ENCODE peak calls at places on chromosomes 1 and 21, in five cellular contexts. One of them, this sample, is unnamed.

GRCh38 chr1:157966034-157966671 is 27.3 kb upstream of the KIRREL1 start:
- DNase-seq in fibroblast of mammary gland: peak; percentile 83
- DNase-seq in esophagus muscularis mucosa: no peak
- DNase-seq in kidney: peak; percentile 89
- DNase-seq in cardiac muscle cell: no peak
- DNase-seq in this sample: no peak

GRCh38 chr1:60583696-60584095 is 498.7 kb upstream of the NFIA start:
- DNase-seq in cardiac muscle cell: no peak
- DNase-seq in fibroblast of mammary gland: no peak
- DNase-seq in kidney: no peak
- DNase-seq in esophagus muscularis mucosa: no peak
- DNase-seq in this sample: no peak

GRCh38 chr1:191206808-191207207 is 729.1 kb upstream of the BRINP3 start:
- DNase-seq in fibroblast of mammary gland: no peak
- DNase-seq in kidney: no peak
- DNase-seq in cardiac muscle cell: no peak
- DNase-seq in esophagus muscularis mucosa: no peak
- DNase-seq in this sample: no peak

GRCh38 chr1:224357626-224358124 is 996 bp downstream of the CNIH4 start:
- DNase-seq in fibroblast of mammary gland: peak; percentile 81
- DNase-seq in esophagus muscularis mucosa: no peak
- DNase-seq in cardiac muscle cell: no peak
- DNase-seq in kidney: no peak
- DNase-seq in this sample: no peak

GRCh38 chr21:45228171-45228641 is 59.5 kb downstream of the POFUT2 start:
- DNase-seq in cardiac muscle cell: peak; percentile 14
- DNase-seq in fibroblast of mammary gland: peak; percentile 97
- DNase-seq in kidney: no peak
- DNase-seq in esophagus muscularis mucosa: no peak
- DNase-seq in this sample: no peak

GRCh38 chr1:161816201-161816600 is 50.1 kb downstream of the ATF6 start:
- DNase-seq in cardiac muscle cell: no peak
- DNase-seq in fibroblast of mammary gland: peak; percentile 62
- DNase-seq in kidney: no peak
- DNase-seq in esophagus muscularis mucosa: no peak
- DNase-seq in this sample: no peak

GRCh38 chr1:33377750-33378149 is 53.1 kb downstream of the PHC2 start:
- DNase-seq in esophagus muscularis mucosa: no peak
- DNase-seq in cardiac muscle cell: no peak
- DNase-seq in kidney: no peak
- DNase-seq in fibroblast of mammary gland: no peak
- DNase-seq in this sample: no peak

GRCh38 chr1:21050031-21050430 is 126.7 kb downstream of the EIF4G3 start:
- DNase-seq in cardiac muscle cell: no peak
- DNase-seq in fibroblast of mammary gland: peak; percentile 79
- DNase-seq in kidney: no peak
- DNase-seq in esophagus muscularis mucosa: no peak
- DNase-seq in this sample: no peak

GRCh38 chr1:173042806-173043205 is 7.9 kb downstream of the TNFSF18 start:
- DNase-seq in fibroblast of mammary gland: no peak
- DNase-seq in esophagus muscularis mucosa: no peak
- DNase-seq in kidney: no peak
- DNase-seq in cardiac muscle cell: no peak
- DNase-seq in this sample: no peak

GRCh38 chr1:36910886-36911540 is 123.3 kb downstream of the GRIK3 start:
- DNase-seq in cardiac muscle cell: no peak
- DNase-seq in fibroblast of mammary gland: no peak
- DNase-seq in esophagus muscularis mucosa: peak; percentile 64
- DNase-seq in kidney: no peak
- DNase-seq in this sample: no peak

GRCh38 chr1:10459185-10459584 is 9.4 kb downstream of the CORT start:
- DNase-seq in fibroblast of mammary gland: peak; percentile 79
- DNase-seq in esophagus muscularis mucosa: no peak
- DNase-seq in kidney: no peak
- DNase-seq in cardiac muscle cell: no peak
- DNase-seq in this sample: no peak

GRCh38 chr1:206568779-206569352 is 43.4 kb downstream of the EIF2D start:
- DNase-seq in esophagus muscularis mucosa: no peak
- DNase-seq in fibroblast of mammary gland: no peak
- DNase-seq in kidney: no peak
- DNase-seq in cardiac muscle cell: no peak
- DNase-seq in this sample: no peak

GRCh38 chr1:41789616-41790330 is 128.9 kb downstream of the HIVEP3 start:
- DNase-seq in fibroblast of mammary gland: no peak
- DNase-seq in kidney: no peak
- DNase-seq in cardiac muscle cell: no peak
- DNase-seq in esophagus muscularis mucosa: no peak
- DNase-seq in this sample: no peak

GRCh38 chr1:29685387-29685786 is 449.1 kb downstream of the PTPRU start:
- DNase-seq in fibroblast of mammary gland: no peak
- DNase-seq in cardiac muscle cell: no peak
- DNase-seq in esophagus muscularis mucosa: no peak
- DNase-seq in kidney: no peak
- DNase-seq in this sample: no peak

GRCh38 chr21:42614811-42615342 is 38.5 kb upstream of the PDE9A start:
- DNase-seq in fibroblast of mammary gland: peak; percentile 34
- DNase-seq in cardiac muscle cell: no peak
- DNase-seq in esophagus muscularis mucosa: no peak
- DNase-seq in kidney: peak; percentile 88
- DNase-seq in this sample: peak; percentile 67

GRCh38 chr1:227793079-227793947 is 22.2 kb upstream of the PRSS38 start:
- DNase-seq in esophagus muscularis mucosa: no peak
- DNase-seq in kidney: peak; percentile 63
- DNase-seq in fibroblast of mammary gland: no peak
- DNase-seq in cardiac muscle cell: no peak
- DNase-seq in this sample: no peak

GRCh38 chr1:34982820-34983376 is 2.2 kb downstream of the TMEM35B start:
- DNase-seq in esophagus muscularis mucosa: no peak
- DNase-seq in kidney: no peak
- DNase-seq in cardiac muscle cell: no peak
- DNase-seq in fibroblast of mammary gland: no peak
- DNase-seq in this sample: no peak

GRCh38 chr1:153363641-153364040 is 6.0 kb downstream of the S100A9 start:
- DNase-seq in kidney: no peak
- DNase-seq in fibroblast of mammary gland: no peak
- DNase-seq in esophagus muscularis mucosa: no peak
- DNase-seq in cardiac muscle cell: no peak
- DNase-seq in this sample: no peak

GRCh38 chr1:187624812-187625542 is 796.2 kb downstream of the PLA2G4A start:
- DNase-seq in cardiac muscle cell: no peak
- DNase-seq in fibroblast of mammary gland: peak; percentile 10
- DNase-seq in esophagus muscularis mucosa: no peak
- DNase-seq in kidney: no peak
- DNase-seq in this sample: no peak

GRCh38 chr1:155226188-155226909 is 17.9 kb downstream of the MTX1 start:
- DNase-seq in fibroblast of mammary gland: peak; percentile 66
- DNase-seq in cardiac muscle cell: peak; percentile 74
- DNase-seq in kidney: peak; percentile 90
- DNase-seq in esophagus muscularis mucosa: peak; percentile 97
- DNase-seq in this sample: peak; percentile 88

GRCh38 chr1:165828103-165828558 is 717 bp downstream of the UCK2 start:
- DNase-seq in cardiac muscle cell: peak; percentile 47
- DNase-seq in esophagus muscularis mucosa: no peak
- DNase-seq in kidney: peak; percentile 77
- DNase-seq in fibroblast of mammary gland: peak; percentile 29
- DNase-seq in this sample: peak; percentile 49

GRCh38 chr21:38392722-38393121 is 105.6 kb downstream of the ERG start:
- DNase-seq in fibroblast of mammary gland: no peak
- DNase-seq in esophagus muscularis mucosa: no peak
- DNase-seq in cardiac muscle cell: no peak
- DNase-seq in kidney: no peak
- DNase-seq in this sample: no peak

GRCh38 chr1:182754915-182755314 is 34.7 kb upstream of the NPL start:
- DNase-seq in fibroblast of mammary gland: no peak
- DNase-seq in esophagus muscularis mucosa: no peak
- DNase-seq in cardiac muscle cell: no peak
- DNase-seq in kidney: no peak
- DNase-seq in this sample: no peak

GRCh38 chr1:107480548-107480947 is 339.7 kb downstream of the NTNG1 start:
- DNase-seq in fibroblast of mammary gland: no peak
- DNase-seq in kidney: peak; percentile 64
- DNase-seq in cardiac muscle cell: no peak
- DNase-seq in esophagus muscularis mucosa: no peak
- DNase-seq in this sample: no peak

DNA sequence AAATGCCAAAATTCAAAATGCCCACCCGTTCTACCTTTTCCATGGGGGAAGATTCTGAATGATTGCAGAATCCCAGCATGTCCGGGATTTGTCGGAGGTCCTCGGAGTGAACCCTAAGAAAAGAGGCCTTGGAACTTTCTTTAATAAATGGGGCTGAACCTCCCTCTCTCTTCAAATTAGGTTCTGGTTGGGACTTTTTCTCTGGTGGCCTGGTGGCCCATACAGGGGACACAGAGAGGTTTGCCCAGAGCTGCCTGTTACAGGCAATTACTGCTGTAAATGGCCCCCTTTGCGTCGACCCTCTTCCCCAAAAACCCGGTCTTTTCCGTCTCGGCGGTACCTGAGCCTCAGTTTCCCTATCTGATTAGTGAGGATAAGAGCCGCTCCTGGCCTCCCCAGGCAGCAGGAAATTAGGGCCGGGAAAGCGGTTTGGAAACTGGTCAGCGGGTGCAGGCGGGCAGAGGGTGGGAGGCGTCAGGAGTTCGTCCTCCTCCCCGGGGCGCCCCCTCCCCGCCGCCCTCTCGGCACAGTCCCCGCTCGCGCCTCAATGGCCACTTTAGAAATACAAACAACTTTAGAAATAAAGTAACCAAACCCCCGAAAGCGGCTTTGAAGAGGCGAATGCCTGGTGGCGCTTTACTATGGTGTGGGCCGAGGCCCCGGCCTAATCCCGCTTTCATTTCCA is 15.6 kb downstream of the PAX7 start:
- DNase-seq in esophagus muscularis mucosa: no peak
- DNase-seq in cardiac muscle cell: no peak
- DNase-seq in fibroblast of mammary gland: no peak
- DNase-seq in kidney: no peak
- DNase-seq in this sample: no peak
- H3K4me3 ChIP-seq in esophagus muscularis mucosa: peak overlapping the region; percentile 27
- H3K4me3 ChIP-seq in cardiac muscle cell: peak overlapping the region; percentile 11
- H3K4me3 ChIP-seq in fibroblast of mammary gland: no peak overlapping the region
- H3K4me3 ChIP-seq in kidney: no peak overlapping the region
- H3K4me3 ChIP-seq in this sample: peak overlapping the region; percentile 31

GRCh38 chr1:99764439-99764838 is 2.0 kb downstream of the FRRS1 start:
- DNase-seq in fibroblast of mammary gland: no peak
- DNase-seq in esophagus muscularis mucosa: no peak
- DNase-seq in cardiac muscle cell: no peak
- DNase-seq in kidney: no peak
- DNase-seq in this sample: no peak
- H3K4me3 ChIP-seq in fibroblast of mammary gland: no peak overlapping the region
- H3K4me3 ChIP-seq in esophagus muscularis mucosa: no peak overlapping the region
- H3K4me3 ChIP-seq in cardiac muscle cell: no peak overlapping the region
- H3K4me3 ChIP-seq in kidney: no peak overlapping the region
- H3K4me3 ChIP-seq in this sample: no peak overlapping the region

GRCh38 chr1:180288894-180289293 is 58.8 kb downstream of the LHX4 start:
- DNase-seq in cardiac muscle cell: no peak
- DNase-seq in esophagus muscularis mucosa: no peak
- DNase-seq in fibroblast of mammary gland: no peak
- DNase-seq in kidney: no peak
- DNase-seq in this sample: no peak
- H3K4me3 ChIP-seq in cardiac muscle cell: no peak overlapping the region
- H3K4me3 ChIP-seq in esophagus muscularis mucosa: no peak overlapping the region
- H3K4me3 ChIP-seq in fibroblast of mammary gland: no peak overlapping the region
- H3K4me3 ChIP-seq in kidney: no peak overlapping the region
- H3K4me3 ChIP-seq in this sample: no peak overlapping the region

GRCh38 chr21:46625759-46626158 is 9.7 kb upstream of the PRMT2 start:
- DNase-seq in kidney: no peak
- DNase-seq in fibroblast of mammary gland: no peak
- DNase-seq in esophagus muscularis mucosa: no peak
- DNase-seq in cardiac muscle cell: no peak
- DNase-seq in this sample: no peak
- H3K4me3 ChIP-seq in kidney: no peak overlapping the region
- H3K4me3 ChIP-seq in fibroblast of mammary gland: no peak overlapping the region
- H3K4me3 ChIP-seq in esophagus muscularis mucosa: no peak overlapping the region
- H3K4me3 ChIP-seq in cardiac muscle cell: no peak overlapping the region
- H3K4me3 ChIP-seq in this sample: no peak overlapping the region

DNA sequence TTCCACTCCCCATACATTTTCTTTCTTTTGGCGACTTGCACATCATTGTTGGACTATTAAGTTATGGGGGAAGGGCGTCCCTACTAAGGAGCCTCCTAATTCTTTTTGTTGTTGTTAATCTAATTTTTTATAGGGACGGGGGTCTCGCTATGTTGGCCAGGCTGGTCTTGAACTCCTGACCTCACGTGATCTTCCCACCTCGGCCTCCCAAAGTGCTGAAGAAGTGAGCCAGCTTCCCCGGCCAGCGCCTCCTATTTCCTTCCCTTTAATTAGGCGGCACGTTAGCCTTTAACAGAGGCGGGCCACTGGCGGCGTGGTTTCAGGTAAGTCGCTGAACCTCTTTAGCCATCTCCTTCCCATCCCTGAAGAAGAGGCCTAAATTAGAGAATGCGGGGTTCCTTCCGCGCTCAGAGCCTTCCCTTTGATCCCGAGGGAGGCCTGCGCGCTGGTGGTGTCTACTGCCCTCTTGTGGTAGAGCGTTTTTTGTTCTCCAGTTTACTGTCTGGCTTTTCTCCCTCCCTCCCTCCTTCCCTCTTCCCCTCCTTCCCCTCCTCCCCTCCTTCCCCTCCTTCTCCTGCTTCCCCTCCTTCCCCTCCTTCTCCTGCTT is 38.1 kb downstream of the TNFRSF9 start:
- DNase-seq in kidney: no peak
- DNase-seq in cardiac muscle cell: peak; percentile 75
- DNase-seq in esophagus muscularis mucosa: no peak
- DNase-seq in fibroblast of mammary gland: peak; percentile 77
- DNase-seq in this sample: peak; percentile 64
- H3K4me3 ChIP-seq in kidney: peak overlapping the region; percentile 25
- H3K4me3 ChIP-seq in cardiac muscle cell: no peak overlapping the region
- H3K4me3 ChIP-seq in esophagus muscularis mucosa: peak overlapping the region; percentile 34
- H3K4me3 ChIP-seq in fibroblast of mammary gland: no peak overlapping the region
- H3K4me3 ChIP-seq in this sample: peak overlapping the region; percentile 28

DNA sequence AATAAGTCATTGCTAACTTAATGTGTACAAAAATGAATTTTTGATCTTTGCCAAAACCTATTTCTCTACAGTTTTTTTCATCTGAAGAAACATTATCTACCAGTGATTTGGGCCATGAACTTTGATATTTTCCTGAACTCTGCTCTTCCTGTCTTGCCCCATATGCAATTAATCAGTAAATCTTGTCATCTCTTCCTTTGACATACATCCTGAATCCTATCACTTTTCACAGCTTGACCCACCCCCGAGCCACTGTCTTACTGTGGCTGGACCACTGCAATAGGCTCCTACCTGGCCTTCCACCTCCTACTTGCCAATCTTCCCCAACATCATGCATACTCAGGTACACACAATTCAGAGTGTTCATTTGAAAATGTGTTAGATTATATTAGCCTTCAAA is 46.4 kb downstream of the RGS13 start:
- DNase-seq in esophagus muscularis mucosa: no peak
- DNase-seq in fibroblast of mammary gland: no peak
- DNase-seq in cardiac muscle cell: no peak
- DNase-seq in kidney: no peak
- DNase-seq in this sample: no peak
- H3K4me3 ChIP-seq in esophagus muscularis mucosa: no peak overlapping the region
- H3K4me3 ChIP-seq in fibroblast of mammary gland: no peak overlapping the region
- H3K4me3 ChIP-seq in cardiac muscle cell: no peak overlapping the region
- H3K4me3 ChIP-seq in kidney: no peak overlapping the region
- H3K4me3 ChIP-seq in this sample: no peak overlapping the region

This sample was measured in lower lobe of right lung.